ENCODE peak calls at places on chromosome 18, in seven cellular contexts. G is sigmoid colon, X is lower lobe of right lung, E is hepatocyte, L is IMR-90, B is tibial artery, T is ovary. M is an unnamed sample. For H3K4me1, the result is how much of the 10 kb centered on the place peaks cover.

GRCh38 chr18:35122586-35123224 is 81.5 kb downstream of the MAPRE2 start:
- DNase-seq in G (no peak), X (no peak), E (peak), L (no peak), B (no peak), T (no peak), M (no peak)

GRCh38 chr18:54162431-54162830 is 62.0 kb downstream of the MBD2 start:
- DNase-seq in G (no peak), X (no peak), E (no peak), L (peak), B (no peak), T (no peak), M (no peak)

GRCh38 chr18:11579916-11580315 is 29.5 kb upstream of the SLC35G4 start:
- DNase-seq in G (no peak), X (no peak), E (no peak), L (no peak), B (no peak), T (no peak), M (no peak)

GRCh38 chr18:53033128-53033527 is 693.1 kb downstream of the DCC start:
- DNase-seq in G (no peak), X (no peak), E (no peak), L (no peak), B (no peak), T (no peak), M (no peak)

GRCh38 chr18:54130177-54130576 is 94.3 kb downstream of the MBD2 start:
- DNase-seq in G (no peak), X (no peak), E (no peak), L (peak), B (no peak), T (no peak), M (no peak)

GRCh38 chr18:12855886-12856285 is 28.2 kb downstream of the PTPN2 start:
- DNase-seq in G (no peak), X (no peak), E (no peak), L (no peak), B (no peak), T (no peak), M (no peak)

GRCh38 chr18:72460210-72460680 is 83.9 kb downstream of the CBLN2 start:
- DNase-seq in G (no peak), X (no peak), E (no peak), L (peak), B (no peak), T (no peak), M (no peak)

GRCh38 chr18:21179590-21180220 is 62.3 kb upstream of the GREB1L start:
- DNase-seq in G (no peak), X (no peak), E (peak), L (peak), B (peak), T (peak), M (no peak)

GRCh38 chr18:24704921-24705620 is 244.6 kb downstream of the HRH4 start:
- DNase-seq in G (no peak), X (no peak), E (no peak), L (peak), B (no peak), T (no peak), M (no peak)

GRCh38 chr18:72375628-72376027 is 168.5 kb downstream of the CBLN2 start:
- DNase-seq in G (no peak), X (no peak), E (no peak), L (peak), B (no peak), T (no peak), M (no peak)

GRCh38 chr18:59056706-59057492 is 82.8 kb upstream of the SEC11C start:
- DNase-seq in G (peak), X (no peak), E (peak), L (peak), B (no peak), T (peak), M (peak)

GRCh38 chr18:75252136-75252535 is 41.5 kb downstream of the TSHZ1 start:
- DNase-seq in G (no peak), X (no peak), E (no peak), L (no peak), B (no peak), T (no peak), M (no peak)

GRCh38 chr18:26771524-26771923 is 94.0 kb downstream of the AQP4 start:
- DNase-seq in G (no peak), X (no peak), E (peak), L (no peak), B (no peak), T (no peak), M (no peak)

GRCh38 chr18:515838-516237 is 15.3 kb upstream of the COLEC12 start:
- DNase-seq in G (no peak), X (no peak), E (no peak), L (no peak), B (no peak), T (no peak), M (no peak)
- H3K4me3 ChIP-seq in G (no peak), X (no peak), E (no peak), L (no peak), B (no peak), T (no peak), M (no peak)

GRCh38 chr18:37425182-37425581 is 140.4 kb downstream of the CELF4 start:
- DNase-seq in G (no peak), X (no peak), E (no peak), L (no peak), B (no peak), T (no peak), M (no peak)
- H3K4me1 ChIP-seq in G (under half), X (under half), E (under half), L (under half), B (under half), T (under half), M (under half)

GRCh38 chr18:77054606-77055428 is 77.8 kb downstream of the MBP start:
- DNase-seq in G (peak), X (peak), E (peak), L (peak), B (peak), T (peak), M (no peak)

GRCh38 chr18:77056399-77057015 is 76.1 kb downstream of the MBP start:
- DNase-seq in G (no peak), X (peak), E (peak), L (no peak), B (no peak), T (no peak), M (no peak)

GRCh38 chr18:77057043-77057442 is 75.5 kb downstream of the MBP start:
- DNase-seq in G (no peak), X (peak), E (no peak), L (no peak), B (peak), T (no peak), M (no peak)

GRCh38 chr18:77054288-77054605 is 78.3 kb downstream of the MBP start:
- DNase-seq in G (no peak), X (no peak), E (no peak), L (no peak), B (no peak), T (no peak), M (no peak)

GRCh38 chr18:77055429-77056310 is 76.9 kb downstream of the MBP start:
- DNase-seq in G (no peak), X (peak), E (no peak), L (peak), B (no peak), T (no peak), M (no peak)
- H3K4me3 ChIP-seq in G (no peak), X (no peak), E (no peak), L (no peak), B (no peak), T (no peak), M (no peak)

GRCh38 chr18:63181706-63182105 is 137.9 kb downstream of the BCL2 start:
- DNase-seq in G (no peak), X (no peak), E (no peak), L (no peak), B (no peak), T (no peak), M (no peak)

GRCh38 chr18:63180333-63180732 is 139.2 kb downstream of the BCL2 start:
- DNase-seq in G (no peak), X (no peak), E (no peak), L (no peak), B (no peak), T (no peak), M (no peak)

GRCh38 chr18:63179422-63179821 is 140.1 kb downstream of the BCL2 start:
- DNase-seq in G (no peak), X (no peak), E (no peak), L (no peak), B (no peak), T (no peak), M (no peak)

GRCh38 chr18:63182247-63182771 is 137.3 kb downstream of the BCL2 start:
- DNase-seq in G (peak), X (no peak), E (no peak), L (no peak), B (no peak), T (no peak), M (no peak)

GRCh38 chr18:63180971-63181376 is 138.6 kb downstream of the BCL2 start:
- DNase-seq in G (no peak), X (no peak), E (no peak), L (no peak), B (no peak), T (no peak), M (no peak)
- H3K4me1 ChIP-seq in G (under half), X (under half), E (under half), L (under half), B (half or more), T (under half), M (under half)

M was measured in pancreas.